ENCODE peak calls at places on chromosomes 5 and 9, in seven cellular contexts. K is HCT116, L is HepG2, V is SK-N-SH, M is H1, F is K562, A is GM12878. Q is an unnamed sample.

GRCh38 chr5:72013741-72014703 is 93.3 kb upstream of the MAP1B start:
- DNase-seq in A (no peak), L (no peak), V (no peak), M (no peak), K (no peak), F (no peak), Q (no peak)

GRCh38 chr5:8577792-8578191 is 708.8 kb downstream of the MTRR start:
- DNase-seq in F (no peak), K (no peak), M (no peak), L (no peak), V (no peak), A (no peak), Q (peak; percentile 24)

GRCh38 chr5:149837680-149838269 is 106.8 kb downstream of the PDE6A start:
- DNase-seq in A (no peak), K (peak; percentile 54), M (peak; percentile 41), V (peak; percentile 88), F (peak; percentile 76), L (peak; percentile 54), Q (peak; percentile 90)

GRCh38 chr9:114154597-114155102 is 687 bp upstream of the COL27A1 start:
- DNase-seq in A (no peak), L (no peak), F (no peak), M (no peak), K (no peak), V (no peak), Q (no peak)

GRCh38 chr5:133927616-133928180 is 40.7 kb downstream of the C5orf15 start:
- DNase-seq in M (no peak), L (no peak), F (no peak), V (no peak), A (no peak), K (no peak), Q (no peak)

GRCh38 chr5:91302958-91303357 is 80.2 kb downstream of the ARRDC3 start:
- DNase-seq in F (no peak), K (no peak), V (no peak), A (no peak), M (no peak), L (no peak), Q (no peak)

GRCh38 chr5:119435436-119436132 is 16.7 kb upstream of the HSD17B4 start:
- DNase-seq in L (peak; percentile 55), A (peak; percentile 44), F (peak; percentile 36), V (no peak), K (no peak), M (no peak), Q (no peak)

GRCh38 chr5:139985733-139986132 is 57.4 kb downstream of the NRG2 start:
- DNase-seq in M (no peak), V (no peak), A (peak; percentile 20), L (peak; percentile 21), K (peak; percentile 78), F (no peak), Q (no peak)

GRCh38 chr9:15244001-15244441 is 63.0 kb downstream of the TTC39B start:
- DNase-seq in M (no peak), K (no peak), L (no peak), F (no peak), A (no peak), V (no peak), Q (peak; percentile 17)

GRCh38 chr9:124812401-124813016 is 35.6 kb downstream of the OLFML2A start:
- DNase-seq in V (peak; percentile 51), M (peak; percentile 64), A (no peak), L (peak; percentile 56), F (peak; percentile 77), K (peak; percentile 84), Q (no peak)

GRCh38 chr5:43416233-43416987 is 4.2 kb upstream of the CCL28 start:
- DNase-seq in K (no peak), L (no peak), M (no peak), A (no peak), V (no peak), F (peak; percentile 63), Q (peak; percentile 91)

GRCh38 chr9:110928604-110929003 is 109.7 kb downstream of the LPAR1 start:
- DNase-seq in L (no peak), M (no peak), K (no peak), F (no peak), V (no peak), A (no peak), Q (no peak)

GRCh38 chr9:134491436-134491835 is 150.2 kb upstream of the COL5A1 start:
- DNase-seq in M (no peak), F (no peak), A (no peak), K (no peak), L (no peak), V (no peak), Q (no peak)

GRCh38 chr5:151523335-151523734 is 67.8 kb downstream of the FAT2 start:
- DNase-seq in V (peak; percentile 72), F (peak; percentile 60), L (peak; percentile 60), M (peak; percentile 15), A (no peak), K (peak; percentile 39), Q (peak; percentile 42)

GRCh38 chr9:38761334-38761733 is 41.4 kb upstream of the FAM240B start:
- DNase-seq in L (no peak), F (no peak), K (no peak), V (peak; percentile 50), M (no peak), A (no peak), Q (no peak)

GRCh38 chr5:53582225-53582624 is 21.8 kb downstream of the NDUFS4 start:
- DNase-seq in M (no peak), L (no peak), V (no peak), F (no peak), K (no peak), A (no peak), Q (no peak)

GRCh38 chr5:157342822-157343402 is 77.0 kb downstream of the CYFIP2 start:
- DNase-seq in M (no peak), K (peak; percentile 23), F (peak; percentile 49), A (no peak), L (peak; percentile 22), V (peak; percentile 62), Q (peak; percentile 34)

GRCh38 chr5:141516648-141517025 is 27.8 kb downstream of the PCDHGC5 start:
- DNase-seq in F (no peak), M (no peak), A (no peak), K (no peak), L (no peak), V (no peak), Q (no peak)

GRCh38 chr9:117545846-117546245 is 131.0 kb upstream of the ASTN2 start:
- DNase-seq in A (no peak), V (no peak), M (no peak), L (no peak), K (no peak), F (no peak), Q (no peak)

GRCh38 chr9:36798350-36799065 is 225.8 kb downstream of the MELK start:
- DNase-seq in V (peak; percentile 50), F (peak; percentile 18), A (no peak), M (no peak), K (no peak), L (peak; percentile 24), Q (peak; percentile 54)

GRCh38 chr9:92770005-92770995 is 5.7 kb upstream of the BICD2 start:
- DNase-seq in A (no peak), L (peak; percentile 43), M (no peak), F (peak; percentile 42), K (no peak), V (no peak), Q (no peak)

GRCh38 chr5:1910081-1910760 is 27.5 kb upstream of the IRX4 start:
- DNase-seq in A (no peak), K (no peak), F (no peak), V (no peak), M (no peak), L (no peak), Q (no peak)

GRCh38 chr5:1910861-1911772 is 28.4 kb upstream of the IRX4 start:
- DNase-seq in M (no peak), A (no peak), V (no peak), F (no peak), K (no peak), L (no peak), Q (no peak)

GRCh38 chr5:1907616-1908015 is 24.9 kb upstream of the IRX4 start:
- DNase-seq in K (no peak), L (no peak), A (no peak), V (no peak), M (no peak), F (no peak), Q (no peak)

GRCh38 chr5:1908931-1909330 is 26.2 kb upstream of the IRX4 start:
- DNase-seq in K (no peak), A (no peak), M (no peak), F (no peak), V (no peak), L (no peak), Q (no peak)

GRCh38 chr5:1909346-1909985 is 26.7 kb upstream of the IRX4 start:
- DNase-seq in M (no peak), F (no peak), K (no peak), V (no peak), A (no peak), L (no peak), Q (no peak)
- TF ChIP-seq JUND in M (no peak), F (no peak), K (no peak), V (no peak), A (no peak), L (no peak), Q (no peak)

DNA sequence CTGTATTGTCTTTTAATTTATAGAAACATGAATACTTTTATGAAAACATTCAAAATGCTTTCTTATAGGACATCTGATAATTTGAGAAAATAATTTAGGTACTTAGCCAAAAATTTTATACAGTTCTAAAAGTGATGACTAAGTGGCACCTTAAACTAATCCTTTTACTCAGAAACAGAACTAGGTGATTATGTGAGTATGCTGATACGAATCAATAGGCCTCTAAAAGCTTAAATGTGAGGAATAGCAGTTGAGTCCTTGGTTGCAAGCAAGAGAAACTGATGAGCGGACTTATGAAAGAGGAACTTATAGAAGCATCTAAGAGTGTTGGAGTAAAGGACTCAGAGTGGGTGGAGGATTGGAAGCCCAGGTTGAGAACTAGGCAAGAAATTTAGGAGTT is 26.4 kb downstream of the ANXA1 start:
- DNase-seq in L (no peak), K (no peak), V (no peak), A (no peak), F (no peak), M (no peak), Q (no peak)
- TF ChIP-seq JUND in L (no peak), K (no peak), V (no peak), A (no peak), F (no peak), M (no peak), Q (no peak)

GRCh38 chr5:162683280-162683679 is 615.7 kb downstream of the GABRG2 start:
- DNase-seq in L (no peak), K (no peak), A (peak; percentile 8), F (no peak), M (no peak), V (no peak), Q (no peak)
- TF ChIP-seq JUND in L (no peak), K (no peak), A (no peak), F (no peak), M (no peak), V (no peak), Q (no peak)

DNA sequence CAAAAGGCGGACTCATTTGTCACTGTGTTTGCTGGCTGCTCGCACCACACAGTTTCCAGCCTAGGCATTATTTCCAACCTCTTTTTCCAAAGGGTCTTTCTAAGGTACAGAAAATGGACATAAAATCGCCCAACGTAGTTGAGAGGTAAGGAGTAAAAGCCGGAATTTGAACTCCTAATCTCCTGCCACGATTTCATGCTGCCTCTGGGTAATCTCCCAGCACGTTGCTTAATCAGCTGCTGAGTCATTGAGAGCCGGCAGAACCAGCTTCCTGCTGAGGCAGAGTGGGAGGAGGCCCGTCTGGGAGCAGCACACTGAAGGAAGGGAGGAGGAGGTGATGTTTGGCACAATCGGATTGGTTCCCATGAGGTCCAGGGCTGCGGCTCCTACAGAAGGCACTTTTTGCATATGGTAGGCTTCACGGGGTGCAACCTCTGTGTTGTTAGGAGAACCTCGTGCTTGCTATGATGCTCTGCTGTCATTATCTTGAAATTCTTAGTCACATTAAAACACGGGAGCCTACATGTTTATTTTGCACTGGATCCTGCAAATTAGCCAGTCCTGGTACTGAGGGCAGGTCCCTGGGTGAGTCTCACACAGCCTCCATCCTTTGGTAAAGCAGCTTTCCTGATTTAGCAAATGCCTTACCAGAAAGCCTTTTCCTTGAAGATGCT is 191.8 kb upstream of the MSX2 start:
- DNase-seq in F (peak; percentile 82), L (peak; percentile 21), K (peak; percentile 91), V (peak; percentile 48), A (no peak), M (peak; percentile 80), Q (peak; percentile 71)
- TF ChIP-seq JUND in F (peak; percentile 88), L (no peak), K (peak; percentile 95), V (peak; percentile 83), A (no peak), M (peak; percentile 87), Q (peak; percentile 95)